ENCODE peak calls at places on chromosomes 4 and X, in four cellular contexts. One of them, this sample, is unnamed.

GRCh38 chr4:92791876-92792490 is 488.2 kb downstream of the GRID2 start:
- DNase-seq in heart left ventricle: no peak
- DNase-seq in adrenal gland: no peak
- DNase-seq in fibroblast of the aortic adventitia: no peak
- DNase-seq in this sample: no peak

GRCh38 chr4:97953171-97953570 is 190.1 kb downstream of the STPG2 start:
- DNase-seq in heart left ventricle: no peak
- DNase-seq in adrenal gland: no peak
- DNase-seq in fibroblast of the aortic adventitia: no peak
- DNase-seq in this sample: no peak

GRCh38 chrX:143632625-143633387 is 3.1 kb downstream of the SLITRK4 start:
- DNase-seq in heart left ventricle: no peak
- DNase-seq in adrenal gland: no peak
- DNase-seq in fibroblast of the aortic adventitia: no peak
- DNase-seq in this sample: no peak

GRCh38 chrX:38313190-38313589 is 14.1 kb downstream of the RPGR start:
- DNase-seq in heart left ventricle: no peak
- DNase-seq in adrenal gland: no peak
- DNase-seq in fibroblast of the aortic adventitia: no peak
- DNase-seq in this sample: no peak

GRCh38 chr4:94506822-94507221 is 55.1 kb downstream of the PDLIM5 start:
- DNase-seq in heart left ventricle: no peak
- DNase-seq in adrenal gland: no peak
- DNase-seq in fibroblast of the aortic adventitia: no peak
- DNase-seq in this sample: no peak

GRCh38 chr4:61277785-61278184 is 77.7 kb downstream of the ADGRL3 start:
- DNase-seq in heart left ventricle: no peak
- DNase-seq in adrenal gland: no peak
- DNase-seq in fibroblast of the aortic adventitia: no peak
- DNase-seq in this sample: no peak

GRCh38 chrX:16838202-16839066 is 31.7 kb downstream of the RBBP7 start:
- DNase-seq in heart left ventricle: no peak
- DNase-seq in adrenal gland: no peak
- DNase-seq in fibroblast of the aortic adventitia: peak
- DNase-seq in this sample: no peak

GRCh38 chr4:79864470-79865190 is 208.4 kb downstream of the ANTXR2 start:
- DNase-seq in heart left ventricle: no peak
- DNase-seq in adrenal gland: no peak
- DNase-seq in fibroblast of the aortic adventitia: no peak
- DNase-seq in this sample: no peak

GRCh38 chr4:160983035-160983434 is 1180.8 kb downstream of the FSTL5 start:
- DNase-seq in heart left ventricle: no peak
- DNase-seq in adrenal gland: no peak
- DNase-seq in fibroblast of the aortic adventitia: no peak
- DNase-seq in this sample: no peak

GRCh38 chr4:8386731-8387130 is 53.8 kb downstream of the ACOX3 start:
- DNase-seq in heart left ventricle: peak
- DNase-seq in adrenal gland: no peak
- DNase-seq in fibroblast of the aortic adventitia: no peak
- DNase-seq in this sample: no peak

GRCh38 chrX:135740683-135741149 is 27.3 kb downstream of the CT45A3 start:
- DNase-seq in heart left ventricle: no peak
- DNase-seq in adrenal gland: no peak
- DNase-seq in fibroblast of the aortic adventitia: no peak
- DNase-seq in this sample: peak

GRCh38 chrX:137999542-137999941 is 433.6 kb downstream of the ZIC3 start:
- DNase-seq in heart left ventricle: no peak
- DNase-seq in adrenal gland: no peak
- DNase-seq in fibroblast of the aortic adventitia: no peak
- DNase-seq in this sample: no peak

GRCh38 chr4:153564630-153565525 is 98.7 kb downstream of the TMEM131L start:
- DNase-seq in heart left ventricle: no peak
- DNase-seq in adrenal gland: no peak
- DNase-seq in fibroblast of the aortic adventitia: peak
- DNase-seq in this sample: no peak

GRCh38 chrX:48498374-48498809 is 10.4 kb upstream of the PORCN start:
- DNase-seq in heart left ventricle: no peak
- DNase-seq in adrenal gland: peak
- DNase-seq in fibroblast of the aortic adventitia: peak
- DNase-seq in this sample: no peak

GRCh38 chr4:103415801-103416200 is 217.7 kb upstream of the CENPE start:
- DNase-seq in heart left ventricle: no peak
- DNase-seq in adrenal gland: no peak
- DNase-seq in fibroblast of the aortic adventitia: no peak
- DNase-seq in this sample: no peak

GRCh38 chr4:121668368-121669162 is 28.2 kb downstream of the ANXA5 start:
- DNase-seq in heart left ventricle: no peak
- DNase-seq in adrenal gland: no peak
- DNase-seq in fibroblast of the aortic adventitia: peak
- DNase-seq in this sample: no peak

GRCh38 chrX:100381613-100382012 is 28.5 kb downstream of the PCDH19 start:
- DNase-seq in heart left ventricle: no peak
- DNase-seq in adrenal gland: no peak
- DNase-seq in fibroblast of the aortic adventitia: peak
- DNase-seq in this sample: no peak

GRCh38 chr4:128338634-128339355 is 51.2 kb upstream of the PGRMC2 start:
- DNase-seq in heart left ventricle: no peak
- DNase-seq in adrenal gland: no peak
- DNase-seq in fibroblast of the aortic adventitia: peak
- DNase-seq in this sample: no peak

GRCh38 chr4:171847751-171848150 is 34.5 kb downstream of the GALNTL6 start:
- DNase-seq in heart left ventricle: no peak
- DNase-seq in adrenal gland: no peak
- DNase-seq in fibroblast of the aortic adventitia: no peak
- DNase-seq in this sample: no peak

GRCh38 chr4:183321079-183321478 is 1.0 kb upstream of the CLDN22 start:
- DNase-seq in heart left ventricle: no peak
- DNase-seq in adrenal gland: no peak
- DNase-seq in fibroblast of the aortic adventitia: no peak
- DNase-seq in this sample: no peak

GRCh38 chrX:47573334-47574095 is 8.7 kb upstream of the TIMP1 start:
- DNase-seq in heart left ventricle: peak
- DNase-seq in adrenal gland: no peak
- DNase-seq in fibroblast of the aortic adventitia: peak
- DNase-seq in this sample: no peak

GRCh38 chr4:59024257-59024656 is 1914.1 kb upstream of the IGFBP7 start:
- DNase-seq in heart left ventricle: no peak
- DNase-seq in adrenal gland: no peak
- DNase-seq in fibroblast of the aortic adventitia: no peak
- DNase-seq in this sample: no peak

GRCh38 chrX:88438209-88438608 is 308.8 kb upstream of the CPXCR1 start:
- DNase-seq in heart left ventricle: no peak
- DNase-seq in adrenal gland: no peak
- DNase-seq in fibroblast of the aortic adventitia: no peak
- DNase-seq in this sample: no peak

GRCh38 chr4:188262464-188262863 is 123.2 kb downstream of the TRIML1 start:
- DNase-seq in heart left ventricle: no peak
- DNase-seq in adrenal gland: no peak
- DNase-seq in fibroblast of the aortic adventitia: no peak
- DNase-seq in this sample: no peak

GRCh38 chr4:1349359-1350168 is 2.6 kb downstream of the UVSSA start:
- DNase-seq in heart left ventricle: no peak
- DNase-seq in adrenal gland: no peak
- DNase-seq in fibroblast of the aortic adventitia: no peak
- DNase-seq in this sample: no peak

GRCh38 chr4:40322853-40323252 is 12.3 kb upstream of the CHRNA9 start:
- DNase-seq in heart left ventricle: no peak
- DNase-seq in adrenal gland: no peak
- DNase-seq in fibroblast of the aortic adventitia: peak
- DNase-seq in this sample: no peak

GRCh38 chrX:48493890-48494364 is 14.9 kb upstream of the PORCN start:
- DNase-seq in heart left ventricle: no peak
- DNase-seq in adrenal gland: no peak
- DNase-seq in fibroblast of the aortic adventitia: peak
- DNase-seq in this sample: no peak

GRCh38 chrX:70613295-70613694 is 168.7 kb downstream of the DLG3 start:
- DNase-seq in heart left ventricle: no peak
- DNase-seq in adrenal gland: no peak
- DNase-seq in fibroblast of the aortic adventitia: peak
- DNase-seq in this sample: no peak

GRCh38 chrX:128676651-128677050 is 624.4 kb upstream of the ACTRT1 start:
- DNase-seq in heart left ventricle: no peak
- DNase-seq in adrenal gland: no peak
- DNase-seq in fibroblast of the aortic adventitia: no peak
- DNase-seq in this sample: no peak

GRCh38 chr4:118087366-118087765 is 53.1 kb downstream of the NDST3 start:
- DNase-seq in heart left ventricle: no peak
- DNase-seq in adrenal gland: no peak
- DNase-seq in fibroblast of the aortic adventitia: no peak
- DNase-seq in this sample: no peak

GRCh38 chr4:140602714-140603113 is 34.0 kb upstream of the UCP1 start:
- DNase-seq in heart left ventricle: no peak
- DNase-seq in adrenal gland: no peak
- DNase-seq in fibroblast of the aortic adventitia: no peak
- DNase-seq in this sample: no peak

GRCh38 chr4:175891863-175892262 is 79.8 kb upstream of the GPM6A start:
- DNase-seq in heart left ventricle: no peak
- DNase-seq in adrenal gland: no peak
- DNase-seq in fibroblast of the aortic adventitia: peak
- DNase-seq in this sample: no peak

GRCh38 chr4:83552924-83553323 is 17.0 kb downstream of the GPAT3 start:
- DNase-seq in heart left ventricle: no peak
- DNase-seq in adrenal gland: no peak
- DNase-seq in fibroblast of the aortic adventitia: peak
- DNase-seq in this sample: no peak

GRCh38 chr4:147644471-147644870 is 27.3 kb downstream of the TMEM184C start:
- DNase-seq in heart left ventricle: no peak
- DNase-seq in adrenal gland: no peak
- DNase-seq in fibroblast of the aortic adventitia: no peak
- DNase-seq in this sample: no peak

GRCh38 chr4:153296424-153296823 is 48.1 kb upstream of the MND1 start:
- DNase-seq in heart left ventricle: no peak
- DNase-seq in adrenal gland: no peak
- DNase-seq in fibroblast of the aortic adventitia: peak
- DNase-seq in this sample: no peak

GRCh38 chrX:11944486-11944885 is 186.4 kb downstream of the MSL3 start:
- DNase-seq in heart left ventricle: no peak
- DNase-seq in adrenal gland: no peak
- DNase-seq in fibroblast of the aortic adventitia: peak
- DNase-seq in this sample: no peak

GRCh38 chrX:120260369-120260768 is 9.8 kb downstream of the ZBTB33 start:
- DNase-seq in heart left ventricle: no peak
- DNase-seq in adrenal gland: no peak
- DNase-seq in fibroblast of the aortic adventitia: no peak
- DNase-seq in this sample: no peak

GRCh38 chr4:80989921-80990544 is 40.5 kb upstream of the BMP3 start:
- DNase-seq in heart left ventricle: no peak
- DNase-seq in adrenal gland: peak
- DNase-seq in fibroblast of the aortic adventitia: peak
- DNase-seq in this sample: no peak

GRCh38 chrX:136750364-136750763 is 30.4 kb downstream of the ARHGEF6 start:
- DNase-seq in heart left ventricle: no peak
- DNase-seq in adrenal gland: no peak
- DNase-seq in fibroblast of the aortic adventitia: no peak
- DNase-seq in this sample: no peak

GRCh38 chrX:136747003-136747986 is 33.4 kb downstream of the ARHGEF6 start:
- DNase-seq in heart left ventricle: no peak
- DNase-seq in adrenal gland: no peak
- DNase-seq in fibroblast of the aortic adventitia: no peak
- DNase-seq in this sample: no peak

GRCh38 chrX:136742721-136743379 is 37.9 kb downstream of the ARHGEF6 start:
- DNase-seq in heart left ventricle: no peak
- DNase-seq in adrenal gland: no peak
- DNase-seq in fibroblast of the aortic adventitia: no peak
- DNase-seq in this sample: no peak

DNA sequence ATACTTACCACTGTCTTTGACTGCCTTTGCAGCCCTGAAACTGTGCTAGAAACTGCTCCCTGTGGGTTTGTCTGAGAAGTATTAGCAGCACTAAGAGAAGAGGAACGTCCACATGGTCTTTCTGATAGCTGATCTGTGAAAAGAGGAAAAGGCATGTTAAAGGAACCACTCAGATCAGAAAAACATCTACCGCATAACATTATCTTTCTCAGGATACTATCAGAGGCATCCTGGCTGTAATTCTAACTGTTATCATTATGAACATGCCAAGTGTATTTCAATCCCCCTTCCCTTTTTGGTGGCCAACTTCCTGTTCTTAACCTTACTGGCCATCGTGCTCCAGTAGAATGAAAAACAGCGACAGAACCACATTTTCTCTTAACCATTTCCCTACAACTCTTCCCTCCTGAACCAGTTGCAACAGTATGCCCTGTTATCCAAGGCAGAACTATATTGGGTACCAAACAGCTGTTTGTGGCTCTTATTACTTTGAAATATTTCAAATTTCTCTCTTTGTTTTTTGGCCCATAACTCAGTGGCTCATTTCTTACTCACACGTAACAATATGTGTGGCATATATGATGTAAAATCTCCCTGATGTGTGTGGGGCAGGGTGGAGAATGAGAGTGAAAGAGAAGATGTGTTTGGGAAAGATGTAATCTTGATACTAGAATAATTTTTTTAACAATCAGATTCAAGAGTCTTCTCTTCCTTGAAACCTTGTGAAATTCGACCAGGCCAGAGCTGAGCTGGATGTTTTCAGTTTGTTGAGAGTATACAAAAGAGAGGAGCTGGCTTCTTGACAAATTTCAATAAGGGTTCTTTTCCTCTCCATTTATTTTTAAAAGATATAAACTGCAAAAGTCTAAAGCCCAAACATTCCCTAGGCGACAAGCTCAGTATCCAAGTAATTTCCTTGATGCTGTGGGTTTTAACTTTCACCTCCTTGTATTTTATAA is 35.2 kb downstream of the ARHGEF6 start:
- DNase-seq in heart left ventricle: no peak
- DNase-seq in adrenal gland: no peak
- DNase-seq in fibroblast of the aortic adventitia: no peak
- DNase-seq in this sample: no peak
- H3K4me3 ChIP-seq in heart left ventricle: no peak
- H3K4me3 ChIP-seq in adrenal gland: no peak
- H3K4me3 ChIP-seq in fibroblast of the aortic adventitia: no peak
- H3K4me3 ChIP-seq in this sample: no peak

DNA sequence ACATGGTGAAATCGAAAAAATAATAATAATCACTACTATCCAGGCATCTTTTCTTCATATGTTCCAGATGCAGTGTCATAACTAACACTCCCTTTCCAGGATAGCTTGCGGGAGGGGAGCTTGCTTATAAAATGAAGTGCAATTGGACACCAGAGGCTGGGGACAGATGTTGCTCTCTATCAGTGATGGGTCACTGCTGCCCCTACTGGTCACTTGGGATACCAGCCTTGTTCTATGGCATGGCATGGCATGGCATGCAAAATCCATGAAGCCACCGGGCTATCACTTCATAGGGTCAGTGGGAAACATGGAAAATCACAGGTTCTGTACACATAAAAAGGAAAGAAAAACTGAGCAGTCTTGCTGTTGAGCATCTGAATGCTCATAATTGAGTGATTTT is 168.1 kb downstream of the GLRA2 start:
- DNase-seq in heart left ventricle: no peak
- DNase-seq in adrenal gland: no peak
- DNase-seq in fibroblast of the aortic adventitia: no peak
- DNase-seq in this sample: no peak
- TF ChIP-seq CTCF in heart left ventricle: peak
- TF ChIP-seq CTCF in adrenal gland: no peak
- TF ChIP-seq CTCF in fibroblast of the aortic adventitia: peak
- TF ChIP-seq CTCF in this sample: peak

GRCh38 chr4:113686950-113687718 is 74.4 kb downstream of the CAMK2D start:
- DNase-seq in heart left ventricle: no peak
- DNase-seq in adrenal gland: no peak
- DNase-seq in fibroblast of the aortic adventitia: peak
- DNase-seq in this sample: no peak
- H3K4me3 ChIP-seq in heart left ventricle: no peak
- H3K4me3 ChIP-seq in adrenal gland: no peak
- H3K4me3 ChIP-seq in fibroblast of the aortic adventitia: no peak
- H3K4me3 ChIP-seq in this sample: no peak

GRCh38 chrX:18895157-18895952 is 88.6 kb downstream of the PHKA2 start:
- DNase-seq in heart left ventricle: no peak
- DNase-seq in adrenal gland: no peak
- DNase-seq in fibroblast of the aortic adventitia: peak
- DNase-seq in this sample: no peak
- TF ChIP-seq CTCF in heart left ventricle: peak
- TF ChIP-seq CTCF in adrenal gland: no peak
- TF ChIP-seq CTCF in fibroblast of the aortic adventitia: peak
- TF ChIP-seq CTCF in this sample: no peak

This sample was measured in CD8-positive, alpha-beta T cell.